ENCODE peak calls at places on chromosomes 7 and 10, in four cellular contexts. R, E, X and O are unnamed samples.

GRCh38 chr7:52261052-52261451 is 774.4 kb upstream of the POM121L12 start:
- DNase-seq in R (no peak), E (no peak), X (no peak), O (no peak)

GRCh38 chr7:77913977-77914607 is 115.5 kb downstream of the PHTF2 start:
- DNase-seq in R (no peak), E (no peak), X (peak), O (peak)

GRCh38 chr10:123995082-123995460 is 98.3 kb downstream of the CHST15 start:
- DNase-seq in R (peak), E (no peak), X (no peak), O (peak)

GRCh38 chr10:15122477-15123030 is 25.4 kb downstream of the RPP38 start:
- DNase-seq in R (no peak), E (peak), X (no peak), O (no peak)

GRCh38 chr7:25781704-25782103 is 370.3 kb upstream of the NFE2L3 start:
- DNase-seq in R (no peak), E (no peak), X (no peak), O (no peak)

GRCh38 chr10:72692057-72692891 is at the start of gene MCU:
- DNase-seq in R (peak), E (no peak), X (peak), O (peak)

GRCh38 chr10:131817866-131818509 is 82.8 kb upstream of the PPP2R2D start:
- DNase-seq in R (no peak), E (no peak), X (no peak), O (no peak)

GRCh38 chr7:72546586-72546985 is 134.4 kb upstream of the CALN1 start:
- DNase-seq in R (no peak), E (peak), X (no peak), O (no peak)

GRCh38 chr10:67306588-67307205 is 380.9 kb downstream of the LRRTM3 start:
- DNase-seq in R (peak), E (no peak), X (peak), O (peak)

GRCh38 chr10:103692421-103693069 is 162.8 kb downstream of the SH3PXD2A start:
- DNase-seq in R (no peak), E (no peak), X (peak), O (no peak)

GRCh38 chr10:12130237-12130872 is 878 bp downstream of the SEC61A2 start:
- DNase-seq in R (peak), E (peak), X (peak), O (peak)

GRCh38 chr10:119337796-119338432 is 130.5 kb downstream of the GRK5 start:
- DNase-seq in R (peak), E (no peak), X (no peak), O (peak)

GRCh38 chr7:51141451-51141971 is 175.1 kb downstream of the COBL start:
- DNase-seq in R (peak), E (no peak), X (peak), O (peak)
- TF ChIP-seq FOS in R (no peak), E (no peak), X (no peak), O (no peak)

GRCh38 chr10:71266918-71267442 is 52.1 kb upstream of the SLC29A3 start:
- DNase-seq in R (no peak), E (no peak), X (no peak), O (peak)

GRCh38 chr10:71264345-71265200 is 52.2 kb downstream of the UNC5B start:
- DNase-seq in R (no peak), E (no peak), X (no peak), O (peak)

GRCh38 chr10:71266147-71266917 is 52.7 kb upstream of the SLC29A3 start:
- DNase-seq in R (no peak), E (no peak), X (peak), O (peak)

GRCh38 chr10:71265201-71265575 is 52.8 kb downstream of the UNC5B start:
- DNase-seq in R (no peak), E (no peak), X (no peak), O (no peak)

GRCh38 chr10:71265618-71266146 is 53.3 kb downstream of the UNC5B start:
- DNase-seq in R (no peak), E (no peak), X (no peak), O (no peak)
- H3K9ac ChIP-seq in R (no peak), E (no peak), X (peak), O (peak)

DNA sequence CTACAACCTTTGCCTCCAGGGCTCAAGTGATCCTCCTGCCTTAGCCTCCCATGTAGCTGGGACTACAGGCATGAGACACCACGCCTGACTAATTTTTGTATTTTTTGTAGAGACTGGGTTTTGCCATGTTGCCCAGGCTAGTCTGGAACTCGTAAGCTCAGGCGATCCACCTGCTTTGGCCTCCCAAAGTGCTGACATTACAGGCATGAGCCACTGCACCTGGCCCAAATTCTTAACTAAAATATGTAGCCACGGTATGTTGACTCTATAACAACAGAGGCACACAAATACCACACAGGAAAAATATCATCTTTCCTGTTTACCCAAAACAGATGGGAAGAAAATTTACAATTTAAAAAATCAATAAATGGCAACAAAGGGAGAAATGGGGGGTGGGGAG is 115.8 kb downstream of the ATE1 start:
- DNase-seq in R (no peak), E (no peak), X (no peak), O (no peak)
- TF ChIP-seq FOS in R (no peak), E (no peak), X (no peak), O (no peak)

GRCh38 chr7:47991741-47992311 is 12.4 kb upstream of the HUS1 start:
- DNase-seq in R (peak), E (peak), X (peak), O (peak)
- H3K9ac ChIP-seq in R (no peak), E (peak), X (peak), O (peak)

GRCh38 chr7:41107330-41107937 is 595.5 kb downstream of the INHBA start:
- DNase-seq in R (peak), E (no peak), X (no peak), O (peak)
- TF ChIP-seq FOS in R (no peak), E (no peak), X (no peak), O (no peak)

DNA sequence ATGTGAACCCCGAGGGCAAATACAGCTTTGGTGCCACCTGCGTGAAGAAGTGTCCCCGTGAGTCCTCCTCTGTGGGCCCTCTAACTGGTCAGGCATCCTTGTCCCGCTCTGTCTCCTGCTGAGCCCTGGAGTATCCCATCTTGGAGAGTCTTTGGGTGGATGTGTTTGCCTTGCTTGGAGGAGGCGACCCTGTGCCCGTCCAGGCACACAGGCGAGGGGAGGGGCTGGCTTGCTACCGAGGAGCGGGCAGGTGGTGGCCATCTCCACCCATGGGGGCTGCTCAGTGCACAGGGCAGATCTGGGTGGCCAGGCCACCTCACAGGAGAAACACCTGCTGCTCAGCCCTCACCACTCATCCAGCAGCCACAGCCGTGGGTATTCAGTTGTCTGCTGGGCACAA is 135.3 kb downstream of the EGFR start:
- DNase-seq in R (no peak), E (no peak), X (no peak), O (no peak)
- H3K9ac ChIP-seq in R (no peak), E (no peak), X (no peak), O (no peak)

GRCh38 chr7:130893441-130893894 is 159.5 kb upstream of the KLF14 start:
- DNase-seq in R (no peak), E (no peak), X (no peak), O (peak)
- TF ChIP-seq FOS in R (no peak), E (no peak), X (no peak), O (no peak)